ENCODE peak calls at places on chromosomes 13 and 19, in five cellular contexts. F, T, V, N and U are unnamed samples.

GRCh38 chr13:90374183-90374582 is 973.3 kb upstream of the MIR17HG start:
- DNase-seq in N (no peak), F (no peak), V (no peak), T (no peak), U (no peak)

GRCh38 chr13:51895906-51896888 is 34.4 kb downstream of the CCDC70 start:
- DNase-seq in T (peak), V (peak), N (peak), F (peak), U (peak)

GRCh38 chr19:40191836-40192646 is 815 bp downstream of the MAP3K10 start:
- DNase-seq in F (peak), V (peak), T (no peak), N (peak), U (peak)

GRCh38 chr13:26971990-26972888 is 199.4 kb downstream of the USP12 start:
- DNase-seq in N (peak), T (peak), F (peak), V (peak), U (peak)

GRCh38 chr19:2111886-2112285 is 15.2 kb downstream of the IZUMO4 start:
- DNase-seq in T (no peak), N (no peak), V (no peak), F (no peak), U (no peak)

GRCh38 chr13:21917046-21918010 is 246.5 kb downstream of the FGF9 start:
- DNase-seq in T (no peak), V (no peak), N (no peak), F (peak), U (no peak)

GRCh38 chr19:33067121-33067520 is 2.4 kb upstream of the RHPN2 start:
- DNase-seq in T (no peak), V (no peak), N (no peak), F (no peak), U (no peak)

GRCh38 chr13:48738261-48738755 is 84.6 kb downstream of the CYSLTR2 start:
- DNase-seq in T (no peak), V (no peak), N (no peak), F (no peak), U (no peak)

GRCh38 chr13:113934576-113934975 is 39.3 kb downstream of the C13orf46 start:
- DNase-seq in V (no peak), T (no peak), N (no peak), F (no peak), U (no peak)

GRCh38 chr13:59680429-59681024 is 483.2 kb downstream of the DIAPH3 start:
- DNase-seq in F (peak), T (peak), N (peak), V (peak), U (no peak)

GRCh38 chr19:43544077-43544476 is 11.1 kb downstream of the ZNF575 start:
- DNase-seq in N (no peak), V (no peak), T (no peak), F (no peak), U (no peak)

GRCh38 chr13:108961542-108962125 is 332.2 kb downstream of the MYO16 start:
- DNase-seq in V (peak), T (peak), N (peak), F (peak), U (no peak)

GRCh38 chr13:91126806-91127205 is 220.7 kb upstream of the MIR17HG start:
- DNase-seq in V (no peak), N (no peak), F (no peak), T (no peak), U (no peak)

GRCh38 chr19:2044709-2045500 is 6.1 kb downstream of the MKNK2 start:
- DNase-seq in N (no peak), V (no peak), F (no peak), T (no peak), U (peak)

GRCh38 chr19:18230941-18231734 is 4.9 kb upstream of the PDE4C start:
- DNase-seq in T (no peak), N (no peak), F (peak), V (no peak), U (peak)

GRCh38 chr13:44810067-44810840 is 179.0 kb downstream of the NUFIP1 start:
- DNase-seq in V (no peak), N (no peak), T (no peak), F (peak), U (no peak)

GRCh38 chr19:6674868-6675305 is 4.9 kb upstream of the TNFSF14 start:
- DNase-seq in V (peak), F (peak), T (no peak), N (peak), U (peak)

GRCh38 chr19:48152552-48152951 is 17.6 kb downstream of the LIG1 start:
- DNase-seq in F (peak), T (peak), V (peak), N (peak), U (peak)

DNA sequence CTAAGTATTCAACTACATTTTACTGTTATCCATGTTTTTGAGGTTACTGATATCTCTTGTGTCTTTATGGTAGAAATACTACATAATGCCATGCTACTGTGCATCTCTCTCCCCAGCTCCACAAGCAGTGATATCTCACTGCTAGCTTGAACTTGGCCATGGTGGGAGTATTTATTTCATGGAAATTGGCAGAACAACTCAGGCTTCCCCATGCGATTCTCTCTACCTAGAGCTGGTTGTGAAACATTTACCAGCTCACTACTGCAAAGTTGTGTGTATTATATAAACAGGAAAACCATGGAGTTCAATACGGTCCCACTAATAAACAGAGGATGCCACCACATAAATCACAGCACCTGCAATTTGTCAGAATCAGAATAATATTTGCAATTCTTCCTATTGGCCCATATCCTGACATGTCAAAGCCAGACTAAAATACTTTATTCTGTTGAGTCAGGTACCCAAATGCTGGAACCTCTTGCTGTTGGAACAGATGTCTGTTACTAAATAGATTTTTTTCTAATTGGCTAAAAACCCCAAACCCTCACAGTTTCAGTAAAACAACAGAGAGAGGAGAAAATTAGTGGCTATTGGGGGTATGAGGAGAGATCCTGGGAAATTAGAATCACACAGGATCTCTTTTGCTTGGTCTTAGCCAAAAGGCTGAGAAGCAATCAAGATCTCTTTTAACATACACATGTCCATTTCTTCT is 91.4 kb upstream of the SLC10A2 start:
- DNase-seq in F (no peak), V (no peak), T (no peak), N (no peak), U (no peak)
- H3K9ac ChIP-seq in F (no peak), V (no peak), T (no peak), N (no peak), U (no peak)

DNA sequence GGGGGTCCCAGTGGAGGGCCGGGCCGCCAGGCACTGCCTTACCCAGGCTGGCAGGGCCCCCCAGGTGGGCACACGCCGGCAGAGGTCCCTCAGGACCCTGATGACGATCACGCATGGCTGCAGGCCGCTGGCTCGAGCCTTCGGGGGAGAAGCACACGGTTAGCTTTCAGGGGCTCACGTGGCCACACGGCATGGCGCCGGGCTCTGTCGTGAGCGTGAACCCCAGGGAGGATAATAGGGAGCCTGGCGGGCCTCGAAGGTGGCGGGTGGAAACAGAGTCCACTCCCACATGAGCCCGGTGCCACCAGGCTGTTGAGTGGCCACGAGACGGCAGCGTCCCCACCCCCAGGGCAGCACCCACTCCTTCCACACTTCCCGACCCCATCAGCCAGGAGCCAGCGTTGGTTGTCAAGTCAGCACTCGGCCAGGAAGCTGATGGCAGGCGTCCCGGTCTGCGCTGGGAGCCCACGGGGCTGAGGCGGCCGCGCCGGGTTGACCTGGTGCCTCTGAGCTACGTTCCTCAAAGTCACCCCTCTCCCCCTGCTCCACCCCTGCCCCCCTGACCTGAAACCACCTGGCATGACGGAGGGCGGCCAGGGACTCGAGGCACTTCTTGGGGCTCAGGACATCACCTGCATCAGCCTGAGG is 24.7 kb upstream of the MATK start:
- DNase-seq in T (no peak), N (no peak), F (no peak), V (no peak), U (no peak)
- H3K9ac ChIP-seq in T (no peak), N (no peak), F (no peak), V (no peak), U (no peak)

GRCh38 chr13:112761701-112762689 is 72.2 kb downstream of the ATP11A start:
- DNase-seq in F (no peak), V (peak), T (no peak), N (no peak), U (no peak)

GRCh38 chr13:112762690-112763080 is 72.8 kb downstream of the ATP11A start:
- DNase-seq in V (no peak), N (no peak), T (no peak), F (no peak), U (no peak)

GRCh38 chr13:112760440-112760839 is 70.6 kb downstream of the ATP11A start:
- DNase-seq in N (no peak), T (no peak), V (no peak), F (peak), U (no peak)

GRCh38 chr13:112759834-112760233 is 70.0 kb downstream of the ATP11A start:
- DNase-seq in V (no peak), T (no peak), F (no peak), N (no peak), U (no peak)

DNA sequence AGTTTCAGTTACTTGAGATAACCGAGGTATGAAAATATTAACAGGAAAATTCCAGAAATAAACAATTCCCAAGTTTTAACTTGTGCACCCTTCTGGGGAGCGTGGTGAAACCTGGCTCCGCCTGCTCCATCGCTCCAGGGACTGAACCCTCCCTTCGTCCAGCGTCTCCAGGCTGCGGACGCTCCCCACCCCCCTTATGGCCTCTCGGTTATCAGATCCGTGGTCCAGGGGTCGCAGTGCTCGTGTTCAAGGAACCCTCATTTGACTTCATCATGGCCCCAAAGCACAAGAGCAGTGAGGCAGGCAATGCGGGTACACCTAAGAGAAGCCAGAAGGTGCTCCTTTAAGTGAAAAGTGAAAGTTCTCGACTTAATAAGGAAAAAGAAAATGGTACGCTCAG is 71.1 kb downstream of the ATP11A start:
- DNase-seq in N (no peak), T (no peak), F (no peak), V (no peak), U (no peak)
- H3K9ac ChIP-seq in N (no peak), T (no peak), F (no peak), V (no peak), U (no peak)

DNA sequence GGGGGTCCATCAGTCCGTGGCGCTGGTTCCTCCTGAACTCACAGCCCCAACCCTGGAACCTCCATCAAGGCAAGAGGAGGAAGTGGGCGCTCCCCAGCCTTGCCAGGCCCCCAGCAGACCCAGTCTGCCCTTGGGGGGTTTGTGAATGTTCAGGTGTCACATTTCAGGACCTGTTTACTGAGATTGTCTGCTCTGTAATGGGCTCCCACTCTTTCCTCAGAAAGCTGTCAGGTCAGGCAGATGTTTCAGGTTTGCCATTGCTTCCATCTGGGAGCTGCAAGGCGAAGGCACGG is 29.4 kb downstream of the TSSK6 start:
- DNase-seq in V (no peak), T (no peak), N (no peak), F (no peak), U (no peak)
- H3K9ac ChIP-seq in V (no peak), T (no peak), N (no peak), F (no peak), U (no peak)

DNA sequence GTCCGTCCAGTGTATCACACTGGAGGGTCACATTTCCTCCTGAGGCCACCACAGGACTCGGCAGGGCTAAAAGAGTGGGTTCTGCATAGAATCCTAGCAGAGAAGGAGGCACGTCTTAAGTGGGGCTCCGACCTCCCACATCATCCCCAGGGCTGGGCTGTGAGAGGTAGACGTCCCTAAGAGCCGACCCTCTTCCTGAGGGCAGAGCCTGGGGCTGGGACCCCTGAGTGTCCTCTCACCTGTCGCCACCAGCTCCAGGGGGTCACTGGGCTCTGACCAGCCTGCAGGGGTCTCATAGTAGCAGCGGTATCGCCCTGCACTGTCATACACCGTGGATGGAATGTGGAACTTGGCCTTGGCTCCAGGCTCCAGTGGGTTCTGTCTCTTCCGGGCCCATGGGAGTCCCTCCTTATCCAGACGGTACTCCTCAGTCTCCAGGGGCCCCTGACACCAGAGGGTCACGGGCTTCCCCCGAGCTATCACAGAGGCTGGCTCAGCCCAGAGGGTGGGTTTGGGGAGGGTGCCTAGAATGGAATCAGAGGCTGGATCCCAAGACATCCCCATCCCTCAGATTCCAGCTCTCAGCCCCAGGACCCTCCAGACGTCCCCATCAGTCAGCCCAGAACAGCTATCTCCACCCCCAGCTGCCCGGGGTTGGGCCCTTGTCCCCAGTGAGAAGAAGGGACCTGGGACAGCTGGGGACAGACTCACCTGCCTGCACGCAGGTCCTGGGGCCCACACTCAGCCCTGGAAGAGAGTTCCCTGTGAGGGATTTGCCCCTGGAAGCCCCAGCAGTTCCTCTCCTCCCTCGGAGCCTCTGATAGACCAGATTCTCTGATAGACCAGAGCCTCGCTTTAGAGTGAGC is 590 bp downstream of the LILRB5 start:
- DNase-seq in V (no peak), T (no peak), F (no peak), N (no peak), U (peak)
- H3K9ac ChIP-seq in V (no peak), T (no peak), F (no peak), N (no peak), U (no peak)

GRCh38 chr13:42992585-42993122 is 613 bp upstream of the EPSTI1 start:
- DNase-seq in T (no peak), N (peak), V (no peak), F (no peak), U (no peak)

GRCh38 chr13:42991892-42992584 is at the start of gene EPSTI1:
- DNase-seq in N (peak), F (peak), T (no peak), V (peak), U (peak)

GRCh38 chr13:42990147-42990990 is 1.7 kb downstream of the EPSTI1 start:
- DNase-seq in N (peak), V (no peak), F (peak), T (no peak), U (no peak)

GRCh38 chr13:42994878-42995277 is 2.8 kb upstream of the EPSTI1 start:
- DNase-seq in T (no peak), F (no peak), V (no peak), N (no peak), U (no peak)

GRCh38 chr13:42990991-42991891 is 800 bp downstream of the EPSTI1 start:
- DNase-seq in V (no peak), T (no peak), N (no peak), F (no peak), U (no peak)
- H3K9ac ChIP-seq in V (peak), T (peak), N (peak), F (peak), U (peak)

GRCh38 chr13:31042084-31042483 is 109.6 kb downstream of the TEX26 start:
- DNase-seq in N (no peak), T (no peak), F (no peak), V (no peak), U (no peak)

GRCh38 chr13:31044658-31045620 is 112.5 kb downstream of the TEX26 start:
- DNase-seq in T (peak), V (peak), N (no peak), F (no peak), U (peak)

GRCh38 chr13:31042501-31043165 is 110.2 kb downstream of the TEX26 start:
- DNase-seq in V (no peak), T (no peak), N (no peak), F (no peak), U (no peak)

GRCh38 chr13:31045621-31046081 is 113.2 kb downstream of the TEX26 start:
- DNase-seq in T (peak), V (peak), F (peak), N (no peak), U (peak)

DNA sequence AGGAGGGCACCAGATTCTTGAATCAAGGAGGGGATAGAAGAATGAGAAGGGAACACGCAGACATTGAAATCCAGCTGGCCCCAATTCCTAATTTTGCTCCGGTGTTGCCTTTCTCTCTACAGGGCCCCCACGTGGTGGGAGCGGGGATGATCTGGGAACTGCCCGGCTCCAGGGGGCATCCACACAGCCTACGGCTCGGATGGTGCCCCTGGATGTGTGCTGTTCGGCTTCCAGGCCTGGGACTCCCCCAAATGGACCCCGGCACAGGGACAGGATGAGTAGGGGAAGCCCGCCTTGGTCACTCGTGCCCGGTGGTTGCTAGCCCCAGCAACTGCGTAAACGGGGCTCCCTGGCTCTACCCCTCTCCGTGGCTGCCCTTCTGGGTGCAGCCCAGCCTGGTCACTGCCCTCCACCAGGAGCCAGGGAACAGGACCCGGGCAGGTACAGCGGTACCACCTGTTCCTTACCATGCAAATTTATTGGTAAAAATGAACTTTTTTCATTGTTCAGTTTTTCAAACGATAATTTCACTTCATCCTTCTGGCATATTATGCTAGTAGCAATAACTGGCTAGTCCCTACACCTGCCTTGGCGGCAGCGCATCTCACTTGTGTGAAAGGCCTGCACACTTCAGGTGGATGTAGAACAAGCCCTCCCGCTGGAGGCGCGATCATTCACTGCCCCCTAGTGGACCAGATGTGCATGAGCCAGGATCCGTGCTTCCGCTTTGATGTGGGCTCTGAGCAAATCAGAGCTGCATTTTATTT is 111.6 kb downstream of the TEX26 start:
- DNase-seq in N (peak), V (peak), T (peak), F (peak), U (peak)
- H3K9ac ChIP-seq in N (no peak), V (no peak), T (peak), F (peak), U (no peak)